ENCODE peak calls at places on chromosomes 11 and 22, in five cellular contexts. H is IMR-90, Y is fibroblast of lung, S is neuronal stem cell, E is K562. X is an unnamed sample.

GRCh38 chr11:113818426-113818825 is 38.8 kb downstream of the CLDN25 start:
- DNase-seq in S (no peak), E (no peak), H (no peak), Y (peak), X (no peak)

GRCh38 chr11:3952715-3953114 is 97.3 kb downstream of the STIM1 start:
- DNase-seq in Y (no peak), S (no peak), H (no peak), E (no peak), X (no peak)

GRCh38 chr11:134024420-134025085 is 44.3 kb upstream of the JAM3 start:
- DNase-seq in E (no peak), Y (no peak), S (no peak), H (peak), X (peak)

GRCh38 chr11:67558084-67558772 is 25.4 kb upstream of the GSTP1 start:
- DNase-seq in Y (no peak), S (no peak), E (no peak), H (no peak), X (no peak)

GRCh38 chr11:115759622-115760527 is 255.7 kb upstream of the CADM1 start:
- DNase-seq in E (no peak), S (peak), Y (peak), H (no peak), X (no peak)

GRCh38 chr11:19988598-19988997 is 171.7 kb downstream of the DBX1 start:
- DNase-seq in Y (peak), H (peak), S (no peak), E (no peak), X (no peak)

GRCh38 chr22:23744485-23744884 is 6.4 kb downstream of the ZNF70 start:
- DNase-seq in S (no peak), H (no peak), E (no peak), Y (no peak), X (no peak)

GRCh38 chr22:47168441-47168840 is 406.0 kb downstream of the TBC1D22A start:
- DNase-seq in E (no peak), S (no peak), Y (no peak), H (no peak), X (no peak)

GRCh38 chr22:33918676-33919590 is 1.3 kb downstream of the LARGE1 start:
- DNase-seq in Y (peak), S (no peak), H (peak), E (no peak), X (no peak)

GRCh38 chr11:118048472-118049370 is 28.2 kb upstream of the TMPRSS4 start:
- DNase-seq in Y (no peak), H (no peak), S (no peak), E (no peak), X (no peak)

GRCh38 chr22:16973591-16974297 is 34.3 kb downstream of the GAB4 start:
- DNase-seq in S (no peak), H (no peak), E (no peak), Y (no peak), X (no peak)

GRCh38 chr11:8366316-8366715 is 102.6 kb upstream of the LMO1 start:
- DNase-seq in Y (no peak), H (no peak), E (no peak), S (no peak), X (no peak)

GRCh38 chr11:67437082-67437821 is at the start of gene PTPRCAP:
- DNase-seq in E (peak), S (no peak), H (no peak), Y (no peak), X (peak)

GRCh38 chr11:110856993-110857812 is 145.0 kb upstream of the ARHGAP20 start:
- DNase-seq in Y (peak), S (no peak), H (peak), E (no peak), X (no peak)

GRCh38 chr22:42913874-42914510 is 56.9 kb upstream of the ARFGAP3 start:
- DNase-seq in E (no peak), S (no peak), Y (no peak), H (no peak), X (no peak)

GRCh38 chr22:41831383-41831782 is 1.5 kb upstream of the SREBF2 start:
- DNase-seq in S (no peak), E (no peak), H (no peak), Y (peak), X (peak)

GRCh38 chr11:123170929-123171328 is 24.1 kb downstream of the CLMP start:
- DNase-seq in S (no peak), Y (no peak), E (no peak), H (no peak), X (no peak)

GRCh38 chr22:24952837-24953293 is 349 bp downstream of the KIAA1671 start:
- DNase-seq in E (no peak), H (peak), Y (peak), S (peak), X (no peak)

GRCh38 chr11:57340228-57340627 is 2.1 kb downstream of the P2RX3 start:
- DNase-seq in H (no peak), E (peak), S (no peak), Y (no peak), X (peak)

GRCh38 chr11:21659961-21660360 is 532.9 kb upstream of the ANO5 start:
- DNase-seq in Y (no peak), E (no peak), H (no peak), S (no peak), X (no peak)

GRCh38 chr22:38744981-38745380 is 10.8 kb downstream of the SUN2 start:
- DNase-seq in Y (peak), E (no peak), S (no peak), H (no peak), X (no peak)

GRCh38 chr22:48750826-48751440 is 1076.7 kb downstream of the BRD1 start:
- DNase-seq in H (no peak), E (no peak), S (no peak), Y (no peak), X (no peak)

GRCh38 chr22:49547751-49548239 is 279.9 kb downstream of the BRD1 start:
- DNase-seq in S (no peak), E (no peak), Y (no peak), H (no peak), X (no peak)

GRCh38 chr11:109851780-109852390 is 241.3 kb upstream of the ZC3H12C start:
- DNase-seq in S (no peak), E (no peak), H (peak), Y (no peak), X (no peak)

GRCh38 chr22:38230108-38230825 is 28.5 kb downstream of the MAFF start:
- DNase-seq in Y (peak), S (no peak), E (peak), H (no peak), X (peak)

GRCh38 chr11:57244911-57245310 is 7.9 kb upstream of the APLNR start:
- DNase-seq in Y (no peak), H (no peak), E (no peak), S (no peak), X (no peak)

GRCh38 chr11:7635137-7635536 is 38.2 kb downstream of the CYB5R2 start:
- DNase-seq in S (no peak), E (no peak), Y (no peak), H (no peak), X (no peak)

GRCh38 chr11:69640995-69641581 is at the start of gene CCND1:
- DNase-seq in H (peak), Y (peak), S (peak), E (peak), X (peak)

GRCh38 chr11:68798221-68798813 is 43.4 kb downstream of the CPT1A start:
- DNase-seq in S (peak), H (no peak), Y (peak), E (peak), X (peak)

GRCh38 chr22:37633082-37633692 is 6.3 kb upstream of the SH3BP1 start:
- DNase-seq in E (no peak), H (no peak), Y (no peak), S (no peak), X (peak)

GRCh38 chr11:66933508-66933907 is 24.7 kb downstream of the PC start:
- DNase-seq in Y (peak), H (no peak), E (peak), S (no peak), X (no peak)

GRCh38 chr11:12118940-12119339 is 8.6 kb downstream of the MICAL2 start:
- DNase-seq in E (no peak), Y (no peak), H (peak), S (no peak), X (no peak)

GRCh38 chr11:110430267-110431211 is 791 bp downstream of the FDX1 start:
- DNase-seq in Y (peak), H (peak), E (no peak), S (peak), X (peak)

GRCh38 chr22:45994516-45995404 is 17.8 kb upstream of the WNT7B start:
- DNase-seq in Y (peak), H (peak), E (peak), S (peak), X (peak)

GRCh38 chr11:16242806-16243205 is 113.5 kb downstream of the SOX6 start:
- DNase-seq in S (no peak), Y (no peak), E (no peak), H (no peak), X (no peak)

GRCh38 chr11:21007297-21007696 is 337.9 kb downstream of the NELL1 start:
- DNase-seq in H (no peak), Y (no peak), E (no peak), S (no peak), X (no peak)

GRCh38 chr11:69718147-69718546 is 14.3 kb upstream of the FGF19 start:
- DNase-seq in S (peak), H (peak), E (peak), Y (peak), X (peak)

GRCh38 chr11:87306260-87306861 is 268.6 kb downstream of the TMEM135 start:
- DNase-seq in E (no peak), S (no peak), Y (no peak), H (no peak), X (peak)
- H2AFZ ChIP-seq in E (no peak), S (no peak), Y (no peak), H (no peak), X (no peak)

GRCh38 chr11:72562431-72562830 is 111.8 kb downstream of the PDE2A start:
- DNase-seq in H (no peak), Y (no peak), S (no peak), E (no peak), X (no peak)

GRCh38 chr11:72556433-72556832 is 117.8 kb downstream of the PDE2A start:
- DNase-seq in S (no peak), Y (no peak), E (no peak), H (no peak), X (no peak)

GRCh38 chr11:72561856-72562255 is 112.4 kb downstream of the PDE2A start:
- DNase-seq in Y (no peak), E (no peak), H (no peak), S (no peak), X (no peak)
- H2AFZ ChIP-seq in Y (no peak), E (no peak), H (no peak), S (no peak), X (no peak)

GRCh38 chr11:2329551-2329950 is 27.7 kb downstream of the TSPAN32 start:
- DNase-seq in S (no peak), E (no peak), H (no peak), Y (no peak), X (no peak)
- H2AFZ ChIP-seq in S (no peak), E (no peak), H (no peak), Y (no peak), X (no peak)

DNA sequence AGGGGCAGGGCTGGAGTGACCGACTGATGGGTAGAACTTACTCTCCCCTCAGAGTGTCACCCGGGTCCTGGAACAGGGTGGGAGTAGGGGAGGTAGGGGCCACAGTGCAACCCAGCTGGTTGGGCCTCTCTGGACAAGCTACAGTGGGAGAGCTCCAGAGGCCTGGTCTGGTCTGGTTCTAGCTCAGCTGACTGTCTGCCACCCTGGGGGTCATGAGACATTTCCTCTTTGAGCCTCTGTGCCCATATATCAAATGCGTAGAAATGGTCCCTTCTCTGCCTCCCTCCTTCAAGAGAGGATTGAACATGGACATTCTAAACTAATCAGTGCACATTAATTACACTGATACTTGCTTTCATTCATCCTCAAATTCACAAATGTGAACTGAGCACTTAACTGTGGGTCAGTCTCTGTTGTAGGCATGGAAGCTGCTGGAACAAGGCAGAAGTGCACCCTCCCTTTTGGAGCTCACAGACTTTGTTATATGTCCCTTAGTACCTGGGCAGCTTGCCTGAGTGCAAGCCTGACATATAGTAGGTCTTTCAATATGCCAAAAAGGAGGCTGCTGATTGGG is 25.6 kb downstream of the ARHGEF17 start:
- DNase-seq in H (no peak), S (no peak), E (no peak), Y (no peak), X (no peak)
- H2AFZ ChIP-seq in H (peak), S (no peak), E (peak), Y (no peak), X (no peak)

GRCh38 chr22:36378080-36378788 is 9.5 kb downstream of the MYH9 start:
- DNase-seq in Y (no peak), E (no peak), H (no peak), S (no peak), X (no peak)
- H2AFZ ChIP-seq in Y (no peak), E (no peak), H (no peak), S (no peak), X (no peak)

GRCh38 chr11:95698939-95699562 is 90.5 kb downstream of the FAM76B start:
- DNase-seq in S (no peak), Y (no peak), H (peak), E (no peak), X (no peak)

GRCh38 chr11:95699631-95700470 is 89.7 kb downstream of the FAM76B start:
- DNase-seq in Y (peak), H (peak), S (no peak), E (no peak), X (no peak)

GRCh38 chr11:95695181-95695580 is 94.4 kb downstream of the FAM76B start:
- DNase-seq in H (no peak), Y (no peak), S (no peak), E (no peak), X (no peak)

GRCh38 chr11:95700471-95700817 is 89.1 kb downstream of the FAM76B start:
- DNase-seq in E (no peak), Y (no peak), H (no peak), S (no peak), X (no peak)

GRCh38 chr11:95697614-95698408 is 91.8 kb downstream of the FAM76B start:
- DNase-seq in E (no peak), Y (no peak), H (no peak), S (no peak), X (peak)
- H2AFZ ChIP-seq in E (peak), Y (no peak), H (no peak), S (no peak), X (no peak)

GRCh38 chr11:9821008-9821752 is 157.3 kb downstream of the SWAP70 start:
- DNase-seq in S (no peak), E (no peak), H (no peak), Y (no peak), X (no peak)
- H2AFZ ChIP-seq in S (no peak), E (no peak), H (no peak), Y (no peak), X (no peak)

DNA sequence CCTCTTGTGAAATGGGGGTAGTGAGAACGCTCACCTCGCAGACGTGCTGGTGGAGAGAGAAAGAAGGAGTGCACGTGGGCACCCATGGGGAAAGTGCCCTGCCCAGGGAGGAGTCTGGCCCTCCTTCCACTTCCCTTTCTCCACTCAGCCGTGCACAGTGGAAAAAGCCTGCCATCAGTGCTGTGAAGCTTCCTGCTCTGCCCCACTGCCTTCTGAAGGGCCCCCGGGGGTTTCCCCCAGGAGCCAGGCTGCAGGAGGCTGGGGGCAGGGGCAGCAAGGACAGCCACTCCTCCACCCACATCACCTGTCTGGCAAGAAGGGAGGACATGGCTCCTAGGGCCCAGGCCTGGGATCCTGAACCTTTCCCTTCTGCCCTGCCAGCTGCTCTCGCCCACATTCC is 7.6 kb downstream of the TP53I11 start:
- DNase-seq in Y (no peak), H (no peak), S (no peak), E (no peak), X (peak)
- H2AFZ ChIP-seq in Y (no peak), H (no peak), S (no peak), E (no peak), X (no peak)

DNA sequence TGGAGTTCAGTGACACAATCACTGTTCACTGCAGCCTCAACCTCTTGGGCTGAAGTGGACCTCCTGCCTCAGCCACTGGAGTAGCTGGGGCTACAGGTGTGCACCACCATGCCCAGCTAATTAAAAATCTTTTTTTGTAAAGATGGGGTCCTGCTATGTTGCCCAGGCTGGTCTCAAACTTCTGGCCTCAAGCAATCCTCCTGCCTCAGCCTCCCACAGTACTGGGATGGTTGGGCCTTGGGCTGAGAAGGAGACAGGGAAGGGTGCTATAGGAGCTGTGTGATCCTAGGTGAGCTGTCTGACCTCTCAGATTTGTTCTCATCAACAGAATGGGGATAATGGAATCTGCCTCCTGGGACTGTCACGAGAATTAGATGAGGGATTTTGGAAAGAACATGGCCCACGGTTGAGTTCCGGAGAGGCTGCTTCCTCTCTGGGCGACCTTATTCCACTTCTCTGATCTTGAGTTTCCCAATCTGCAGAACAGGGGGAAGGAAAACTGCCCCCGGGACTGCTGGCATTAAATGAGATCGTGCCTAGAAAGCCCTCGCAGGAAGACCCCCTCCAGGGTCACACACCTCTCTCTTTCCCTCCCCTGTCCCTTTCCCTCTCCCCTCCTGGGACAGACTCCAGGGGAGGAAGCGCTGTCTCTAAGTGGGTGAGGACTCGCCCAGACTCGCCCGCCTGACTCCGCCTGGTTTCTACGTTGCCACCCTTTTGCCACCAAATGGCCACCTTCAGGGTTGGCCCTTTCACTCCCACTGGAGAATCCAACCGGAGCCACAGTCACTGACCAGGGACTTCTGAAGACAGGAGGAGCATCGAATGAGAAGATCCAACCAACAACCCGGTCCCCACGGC is 50.1 kb downstream of the MCM5 start:
- DNase-seq in Y (no peak), E (no peak), S (no peak), H (no peak), X (no peak)
- H2AFZ ChIP-seq in Y (no peak), E (no peak), S (no peak), H (peak), X (no peak)

GRCh38 chr11:125401746-125402145 is 94.3 kb downstream of the FEZ1 start:
- DNase-seq in S (peak), E (no peak), H (peak), Y (peak), X (no peak)

GRCh38 chr11:125397421-125397820 is 98.6 kb downstream of the FEZ1 start:
- DNase-seq in S (no peak), E (no peak), H (no peak), Y (no peak), X (no peak)

GRCh38 chr11:125401235-125401634 is 94.8 kb downstream of the FEZ1 start:
- DNase-seq in E (no peak), S (no peak), Y (no peak), H (no peak), X (peak)

GRCh38 chr11:125398475-125398874 is 97.6 kb downstream of the FEZ1 start:
- DNase-seq in H (no peak), S (no peak), E (no peak), Y (no peak), X (peak)

GRCh38 chr11:125398994-125399638 is 96.9 kb downstream of the FEZ1 start:
- DNase-seq in E (no peak), Y (no peak), H (no peak), S (no peak), X (peak)
- H2AFZ ChIP-seq in E (no peak), Y (no peak), H (no peak), S (no peak), X (peak)